ENCODE peak calls at places on chromosomes 7 and 10, in four cellular contexts. T, M, B and Q are unnamed samples.

GRCh38 chr10:27251554-27251953 is 11.0 kb upstream of the ACBD5 start:
- DNase-seq in T (no peak), M (no peak), B (no peak), Q (no peak)

GRCh38 chr10:32005050-32005449 is 51.2 kb downstream of the KIF5B start:
- DNase-seq in T (peak), M (peak), B (peak), Q (no peak)

GRCh38 chr7:47956220-47956619 is 8.0 kb upstream of the PKD1L1 start:
- DNase-seq in T (no peak), M (no peak), B (no peak), Q (no peak)

GRCh38 chr10:19728376-19728775 is 87.9 kb upstream of the PLXDC2 start:
- DNase-seq in T (no peak), M (no peak), B (no peak), Q (no peak)

GRCh38 chr7:20508109-20508508 is 107.4 kb upstream of the ABCB5 start:
- DNase-seq in T (no peak), M (no peak), B (no peak), Q (no peak)

GRCh38 chr7:901388-902154 is 25.2 kb downstream of the GET4 start:
- DNase-seq in T (no peak), M (no peak), B (no peak), Q (no peak)

GRCh38 chr10:57098146-57098545 is 737.1 kb upstream of the ZWINT start:
- DNase-seq in T (no peak), M (no peak), B (no peak), Q (no peak)

GRCh38 chr10:73159038-73159648 is 8.7 kb downstream of the ECD start:
- DNase-seq in T (peak), M (peak), B (peak), Q (no peak)

GRCh38 chr10:113341138-113341537 is 211.7 kb upstream of the HABP2 start:
- DNase-seq in T (no peak), M (no peak), B (no peak), Q (no peak)

GRCh38 chr7:98996162-98996552 is 117.8 kb downstream of the TRRAP start:
- DNase-seq in T (peak), M (no peak), B (no peak), Q (peak)

GRCh38 chr7:80732635-80733034 is 94.2 kb downstream of the CD36 start:
- DNase-seq in T (no peak), M (no peak), B (no peak), Q (no peak)

GRCh38 chr7:33854178-33854577 is 51.2 kb upstream of the BMPER start:
- DNase-seq in T (no peak), M (no peak), B (no peak), Q (no peak)

GRCh38 chr7:158273138-158273651 is 314.4 kb downstream of the PTPRN2 start:
- DNase-seq in T (no peak), M (no peak), B (no peak), Q (no peak)

GRCh38 chr7:94834359-94834758 is 73.0 kb upstream of the PPP1R9A start:
- DNase-seq in T (no peak), M (no peak), B (no peak), Q (no peak)

GRCh38 chr7:38880035-38880434 is 29.0 kb downstream of the VPS41 start:
- DNase-seq in T (peak), M (no peak), B (no peak), Q (no peak)

GRCh38 chr10:100183482-100183881 is 2.3 kb downstream of the ERLIN1 start:
- DNase-seq in T (no peak), M (no peak), B (no peak), Q (no peak)

GRCh38 chr10:92494522-92494921 is 79.4 kb downstream of the IDE start:
- DNase-seq in T (no peak), M (no peak), B (no peak), Q (no peak)

GRCh38 chr7:9504678-9505077 is 1071.3 kb downstream of the NXPH1 start:
- DNase-seq in T (no peak), M (no peak), B (no peak), Q (no peak)

GRCh38 chr10:12846718-12847117 is 154.8 kb downstream of the CCDC3 start:
- DNase-seq in T (no peak), M (no peak), B (no peak), Q (no peak)

GRCh38 chr10:43402176-43402575 is 6.8 kb downstream of the HNRNPF start:
- DNase-seq in T (no peak), M (no peak), B (no peak), Q (no peak)

GRCh38 chr7:124765401-124766352 is at the start of gene GPR37:
- DNase-seq in T (peak), M (no peak), B (no peak), Q (no peak)

GRCh38 chr7:22202141-22202540 is 154.8 kb downstream of the RAPGEF5 start:
- DNase-seq in T (no peak), M (no peak), B (no peak), Q (no peak)

GRCh38 chr10:121158988-121159579 is 307.9 kb downstream of the WDR11 start:
- DNase-seq in T (peak), M (no peak), B (no peak), Q (no peak)

GRCh38 chr10:104688251-104688650 is 47.2 kb downstream of the SORCS3 start:
- DNase-seq in T (no peak), M (no peak), B (no peak), Q (no peak)

GRCh38 chr7:18421297-18422004 is 74.1 kb upstream of the HDAC9 start:
- DNase-seq in T (no peak), M (no peak), B (no peak), Q (no peak)

GRCh38 chr7:127347567-127348246 is 44.8 kb downstream of the ZNF800 start:
- DNase-seq in T (peak), M (peak), B (peak), Q (no peak)

GRCh38 chr7:135441791-135442190 is 68.1 kb downstream of the CNOT4 start:
- DNase-seq in T (no peak), M (no peak), B (no peak), Q (no peak)

GRCh38 chr7:69912846-69913245 is 314.6 kb downstream of the AUTS2 start:
- DNase-seq in T (no peak), M (no peak), B (no peak), Q (no peak)